ENCODE peak calls at places on chromosomes 12 and 14, in six cellular contexts. One of them, this sample, is unnamed. For H3K4me1, the result is how much of the 10 kb centered on the place peaks cover.

GRCh38 chr12:99983721-99984258 is 946 bp downstream of the ANKS1B start:
- DNase-seq in endothelial cell of umbilical vein: peak
- DNase-seq in HCT116: no peak
- DNase-seq in sigmoid colon: no peak
- DNase-seq in GM23338: no peak
- DNase-seq in transverse colon: no peak
- DNase-seq in this sample: no peak

GRCh38 chr14:23436327-23437141 is 1.1 kb upstream of the MYH7 start:
- DNase-seq in endothelial cell of umbilical vein: no peak
- DNase-seq in HCT116: no peak
- DNase-seq in sigmoid colon: no peak
- DNase-seq in GM23338: no peak
- DNase-seq in transverse colon: peak
- DNase-seq in this sample: no peak

GRCh38 chr12:68621092-68622081 is 10.7 kb downstream of the RAP1B start:
- DNase-seq in endothelial cell of umbilical vein: peak
- DNase-seq in HCT116: no peak
- DNase-seq in sigmoid colon: no peak
- DNase-seq in GM23338: no peak
- DNase-seq in transverse colon: no peak
- DNase-seq in this sample: no peak

GRCh38 chr12:83886479-83886878 is 1026.1 kb downstream of the SLC6A15 start:
- DNase-seq in endothelial cell of umbilical vein: no peak
- DNase-seq in HCT116: no peak
- DNase-seq in sigmoid colon: no peak
- DNase-seq in GM23338: no peak
- DNase-seq in transverse colon: no peak
- DNase-seq in this sample: no peak

GRCh38 chr14:65195042-65195719 is 92.9 kb upstream of the MAX start:
- DNase-seq in endothelial cell of umbilical vein: no peak
- DNase-seq in HCT116: no peak
- DNase-seq in sigmoid colon: no peak
- DNase-seq in GM23338: no peak
- DNase-seq in transverse colon: no peak
- DNase-seq in this sample: no peak

GRCh38 chr12:49059385-49060232 is 985 bp downstream of the KMT2D start:
- DNase-seq in endothelial cell of umbilical vein: peak
- DNase-seq in HCT116: no peak
- DNase-seq in sigmoid colon: no peak
- DNase-seq in GM23338: peak
- DNase-seq in transverse colon: peak
- DNase-seq in this sample: no peak

GRCh38 chr12:16359512-16360491 is 12.4 kb downstream of the MGST1 start:
- DNase-seq in endothelial cell of umbilical vein: peak
- DNase-seq in HCT116: peak
- DNase-seq in sigmoid colon: peak
- DNase-seq in GM23338: peak
- DNase-seq in transverse colon: peak
- DNase-seq in this sample: no peak

GRCh38 chr12:39587247-39587646 is 32.4 kb downstream of the ABCD2 start:
- DNase-seq in endothelial cell of umbilical vein: no peak
- DNase-seq in HCT116: peak
- DNase-seq in sigmoid colon: no peak
- DNase-seq in GM23338: no peak
- DNase-seq in transverse colon: no peak
- DNase-seq in this sample: no peak

GRCh38 chr12:70724444-70724843 is 87.2 kb upstream of the PTPRB start:
- DNase-seq in endothelial cell of umbilical vein: peak
- DNase-seq in HCT116: peak
- DNase-seq in sigmoid colon: no peak
- DNase-seq in GM23338: peak
- DNase-seq in transverse colon: no peak
- DNase-seq in this sample: no peak

GRCh38 chr12:103827800-103828440 is 13.1 kb downstream of the NT5DC3 start:
- DNase-seq in endothelial cell of umbilical vein: no peak
- DNase-seq in HCT116: no peak
- DNase-seq in sigmoid colon: no peak
- DNase-seq in GM23338: no peak
- DNase-seq in transverse colon: no peak
- DNase-seq in this sample: no peak

GRCh38 chr14:100532154-100532915 is 54.9 kb downstream of the BEGAIN start:
- DNase-seq in endothelial cell of umbilical vein: no peak
- DNase-seq in HCT116: no peak
- DNase-seq in sigmoid colon: no peak
- DNase-seq in GM23338: no peak
- DNase-seq in transverse colon: no peak
- DNase-seq in this sample: peak
- H3K4me1 ChIP-seq in endothelial cell of umbilical vein: under half
- H3K4me1 ChIP-seq in HCT116: under half
- H3K4me1 ChIP-seq in sigmoid colon: under half
- H3K4me1 ChIP-seq in GM23338: under half
- H3K4me1 ChIP-seq in transverse colon: under half
- H3K4me1 ChIP-seq in this sample: under half

GRCh38 chr12:122235741-122236140 is 9.9 kb upstream of the DIABLO start:
- DNase-seq in endothelial cell of umbilical vein: no peak
- DNase-seq in HCT116: no peak
- DNase-seq in sigmoid colon: no peak
- DNase-seq in GM23338: no peak
- DNase-seq in transverse colon: no peak
- DNase-seq in this sample: peak
- H3K27ac ChIP-seq in endothelial cell of umbilical vein: no peak
- H3K27ac ChIP-seq in HCT116: no peak
- H3K27ac ChIP-seq in sigmoid colon: no peak
- H3K27ac ChIP-seq in GM23338: no peak
- H3K27ac ChIP-seq in transverse colon: no peak
- H3K27ac ChIP-seq in this sample: no peak

GRCh38 chr14:38363217-38363616 is 107.3 kb upstream of the CLEC14A start:
- DNase-seq in endothelial cell of umbilical vein: no peak
- DNase-seq in HCT116: no peak
- DNase-seq in sigmoid colon: no peak
- DNase-seq in GM23338: no peak
- DNase-seq in transverse colon: no peak
- DNase-seq in this sample: no peak
- TF ChIP-seq POLR2AphosphoS5 in endothelial cell of umbilical vein: no peak
- TF ChIP-seq POLR2AphosphoS5 in HCT116: no peak
- TF ChIP-seq POLR2AphosphoS5 in sigmoid colon: no peak
- TF ChIP-seq POLR2AphosphoS5 in GM23338: no peak
- TF ChIP-seq POLR2AphosphoS5 in transverse colon: no peak
- TF ChIP-seq POLR2AphosphoS5 in this sample: no peak

GRCh38 chr12:109463776-109464175 is 13.3 kb downstream of the KCTD10 start:
- DNase-seq in endothelial cell of umbilical vein: no peak
- DNase-seq in HCT116: no peak
- DNase-seq in sigmoid colon: no peak
- DNase-seq in GM23338: no peak
- DNase-seq in transverse colon: no peak
- DNase-seq in this sample: no peak

GRCh38 chr12:109461049-109461845 is 15.9 kb downstream of the KCTD10 start:
- DNase-seq in endothelial cell of umbilical vein: peak
- DNase-seq in HCT116: no peak
- DNase-seq in sigmoid colon: no peak
- DNase-seq in GM23338: no peak
- DNase-seq in transverse colon: peak
- DNase-seq in this sample: no peak

GRCh38 chr12:109460538-109460937 is 16.6 kb downstream of the KCTD10 start:
- DNase-seq in endothelial cell of umbilical vein: no peak
- DNase-seq in HCT116: no peak
- DNase-seq in sigmoid colon: no peak
- DNase-seq in GM23338: no peak
- DNase-seq in transverse colon: no peak
- DNase-seq in this sample: no peak

GRCh38 chr12:109462868-109463692 is 14.0 kb downstream of the KCTD10 start:
- DNase-seq in endothelial cell of umbilical vein: peak
- DNase-seq in HCT116: peak
- DNase-seq in sigmoid colon: peak
- DNase-seq in GM23338: peak
- DNase-seq in transverse colon: peak
- DNase-seq in this sample: peak

GRCh38 chr12:109461846-109462766 is 15.0 kb downstream of the KCTD10 start:
- DNase-seq in endothelial cell of umbilical vein: peak
- DNase-seq in HCT116: no peak
- DNase-seq in sigmoid colon: peak
- DNase-seq in GM23338: no peak
- DNase-seq in transverse colon: peak
- DNase-seq in this sample: peak
- H3K4me1 ChIP-seq in endothelial cell of umbilical vein: half or more
- H3K4me1 ChIP-seq in HCT116: under half
- H3K4me1 ChIP-seq in sigmoid colon: under half
- H3K4me1 ChIP-seq in GM23338: half or more
- H3K4me1 ChIP-seq in transverse colon: half or more
- H3K4me1 ChIP-seq in this sample: half or more

GRCh38 chr12:11576104-11576503 is 73.4 kb upstream of the ETV6 start:
- DNase-seq in endothelial cell of umbilical vein: peak
- DNase-seq in HCT116: no peak
- DNase-seq in sigmoid colon: peak
- DNase-seq in GM23338: no peak
- DNase-seq in transverse colon: no peak
- DNase-seq in this sample: no peak
- H3K27ac ChIP-seq in endothelial cell of umbilical vein: no peak
- H3K27ac ChIP-seq in HCT116: no peak
- H3K27ac ChIP-seq in sigmoid colon: no peak
- H3K27ac ChIP-seq in GM23338: no peak
- H3K27ac ChIP-seq in transverse colon: no peak
- H3K27ac ChIP-seq in this sample: no peak

GRCh38 chr14:56217380-56218045 is 99.3 kb downstream of the PELI2 start:
- DNase-seq in endothelial cell of umbilical vein: no peak
- DNase-seq in HCT116: no peak
- DNase-seq in sigmoid colon: no peak
- DNase-seq in GM23338: no peak
- DNase-seq in transverse colon: no peak
- DNase-seq in this sample: no peak

GRCh38 chr14:56219666-56220413 is 101.6 kb downstream of the PELI2 start:
- DNase-seq in endothelial cell of umbilical vein: peak
- DNase-seq in HCT116: no peak
- DNase-seq in sigmoid colon: no peak
- DNase-seq in GM23338: no peak
- DNase-seq in transverse colon: no peak
- DNase-seq in this sample: no peak

GRCh38 chr14:56213288-56213687 is 95.1 kb downstream of the PELI2 start:
- DNase-seq in endothelial cell of umbilical vein: no peak
- DNase-seq in HCT116: no peak
- DNase-seq in sigmoid colon: no peak
- DNase-seq in GM23338: no peak
- DNase-seq in transverse colon: no peak
- DNase-seq in this sample: no peak

GRCh38 chr14:56215180-56215579 is 97.0 kb downstream of the PELI2 start:
- DNase-seq in endothelial cell of umbilical vein: no peak
- DNase-seq in HCT116: no peak
- DNase-seq in sigmoid colon: no peak
- DNase-seq in GM23338: no peak
- DNase-seq in transverse colon: no peak
- DNase-seq in this sample: no peak

GRCh38 chr14:56216631-56217379 is 98.6 kb downstream of the PELI2 start:
- DNase-seq in endothelial cell of umbilical vein: peak
- DNase-seq in HCT116: no peak
- DNase-seq in sigmoid colon: no peak
- DNase-seq in GM23338: no peak
- DNase-seq in transverse colon: peak
- DNase-seq in this sample: no peak
- TF ChIP-seq POLR2AphosphoS5 in endothelial cell of umbilical vein: no peak
- TF ChIP-seq POLR2AphosphoS5 in HCT116: no peak
- TF ChIP-seq POLR2AphosphoS5 in sigmoid colon: no peak
- TF ChIP-seq POLR2AphosphoS5 in GM23338: no peak
- TF ChIP-seq POLR2AphosphoS5 in transverse colon: no peak
- TF ChIP-seq POLR2AphosphoS5 in this sample: no peak

GRCh38 chr14:94564381-94564780 is 3.1 kb downstream of the SERPINA4 start:
- DNase-seq in endothelial cell of umbilical vein: no peak
- DNase-seq in HCT116: no peak
- DNase-seq in sigmoid colon: no peak
- DNase-seq in GM23338: no peak
- DNase-seq in transverse colon: no peak
- DNase-seq in this sample: no peak
- H3K4me1 ChIP-seq in endothelial cell of umbilical vein: under half
- H3K4me1 ChIP-seq in HCT116: under half
- H3K4me1 ChIP-seq in sigmoid colon: under half
- H3K4me1 ChIP-seq in GM23338: under half
- H3K4me1 ChIP-seq in transverse colon: under half
- H3K4me1 ChIP-seq in this sample: under half

GRCh38 chr12:51921017-51921725 is 13.9 kb downstream of the ACVRL1 start:
- DNase-seq in endothelial cell of umbilical vein: no peak
- DNase-seq in HCT116: no peak
- DNase-seq in sigmoid colon: peak
- DNase-seq in GM23338: peak
- DNase-seq in transverse colon: no peak
- DNase-seq in this sample: peak
- H3K27ac ChIP-seq in endothelial cell of umbilical vein: no peak
- H3K27ac ChIP-seq in HCT116: no peak
- H3K27ac ChIP-seq in sigmoid colon: no peak
- H3K27ac ChIP-seq in GM23338: no peak
- H3K27ac ChIP-seq in transverse colon: no peak
- H3K27ac ChIP-seq in this sample: no peak

GRCh38 chr14:30417121-30417520 is 141.8 kb upstream of the G2E3 start:
- DNase-seq in endothelial cell of umbilical vein: no peak
- DNase-seq in HCT116: no peak
- DNase-seq in sigmoid colon: no peak
- DNase-seq in GM23338: no peak
- DNase-seq in transverse colon: no peak
- DNase-seq in this sample: no peak

GRCh38 chr14:30426463-30426862 is 132.5 kb upstream of the G2E3 start:
- DNase-seq in endothelial cell of umbilical vein: no peak
- DNase-seq in HCT116: no peak
- DNase-seq in sigmoid colon: no peak
- DNase-seq in GM23338: no peak
- DNase-seq in transverse colon: no peak
- DNase-seq in this sample: no peak

GRCh38 chr14:30419037-30419436 is 139.9 kb upstream of the G2E3 start:
- DNase-seq in endothelial cell of umbilical vein: no peak
- DNase-seq in HCT116: no peak
- DNase-seq in sigmoid colon: no peak
- DNase-seq in GM23338: no peak
- DNase-seq in transverse colon: no peak
- DNase-seq in this sample: no peak

GRCh38 chr14:30417999-30418398 is 141.0 kb upstream of the G2E3 start:
- DNase-seq in endothelial cell of umbilical vein: no peak
- DNase-seq in HCT116: no peak
- DNase-seq in sigmoid colon: no peak
- DNase-seq in GM23338: no peak
- DNase-seq in transverse colon: no peak
- DNase-seq in this sample: no peak

DNA sequence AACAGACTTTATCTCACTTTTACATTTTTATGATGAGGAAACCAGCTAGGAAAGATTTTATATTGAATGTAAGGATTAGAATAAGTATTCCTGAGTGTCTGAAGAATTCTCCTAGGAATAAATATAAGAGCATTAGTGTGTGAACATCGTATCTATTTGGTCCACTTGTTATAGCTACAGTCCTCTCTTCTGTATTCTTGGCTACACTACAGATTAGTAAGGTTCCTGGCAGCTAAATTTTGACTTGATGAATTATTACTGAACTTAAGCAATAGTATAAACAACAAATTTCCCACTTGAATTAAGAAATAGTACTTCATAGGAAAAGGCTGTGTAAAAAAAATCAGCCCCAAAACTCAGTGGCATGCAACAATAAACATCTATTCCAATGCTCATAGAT is 138.5 kb upstream of the G2E3 start:
- DNase-seq in endothelial cell of umbilical vein: no peak
- DNase-seq in HCT116: no peak
- DNase-seq in sigmoid colon: no peak
- DNase-seq in GM23338: no peak
- DNase-seq in transverse colon: no peak
- DNase-seq in this sample: no peak
- TF ChIP-seq POLR2AphosphoS5 in endothelial cell of umbilical vein: no peak
- TF ChIP-seq POLR2AphosphoS5 in HCT116: no peak
- TF ChIP-seq POLR2AphosphoS5 in sigmoid colon: no peak
- TF ChIP-seq POLR2AphosphoS5 in GM23338: no peak
- TF ChIP-seq POLR2AphosphoS5 in transverse colon: no peak
- TF ChIP-seq POLR2AphosphoS5 in this sample: no peak

GRCh38 chr12:93784339-93785086 is 107.3 kb downstream of the CRADD start:
- DNase-seq in endothelial cell of umbilical vein: peak
- DNase-seq in HCT116: peak
- DNase-seq in sigmoid colon: peak
- DNase-seq in GM23338: no peak
- DNase-seq in transverse colon: peak
- DNase-seq in this sample: no peak
- H3K4me1 ChIP-seq in endothelial cell of umbilical vein: under half
- H3K4me1 ChIP-seq in HCT116: half or more
- H3K4me1 ChIP-seq in sigmoid colon: under half
- H3K4me1 ChIP-seq in GM23338: under half
- H3K4me1 ChIP-seq in transverse colon: under half
- H3K4me1 ChIP-seq in this sample: under half

This sample was measured in suprapubic skin.